ENCODE peak calls at places on chromosomes 5 and 9, in four cellular contexts. F is esophagus squamous epithelium, J is ovary, T is WERI-Rb-1. W is an unnamed sample.

GRCh38 chr9:5817776-5818336 is 15.1 kb downstream of the ERMP1 start:
- DNase-seq in J (no peak), T (no peak), F (no peak), W (peak; percentile 58)

GRCh38 chr5:68332546-68332945 is 117.0 kb downstream of the PIK3R1 start:
- DNase-seq in T (no peak), J (no peak), F (no peak), W (peak; percentile 62)

GRCh38 chr9:38689678-38690077 is 30.3 kb downstream of the FAM240B start:
- DNase-seq in J (peak; percentile 30), T (peak; percentile 44), F (no peak), W (no peak)

GRCh38 chr5:171913987-171914273 is 92.5 kb downstream of the FBXW11 start:
- DNase-seq in T (no peak), F (no peak), J (no peak), W (peak; percentile 41)

GRCh38 chr9:127489471-127490115 is 38.3 kb downstream of the LRSAM1 start:
- DNase-seq in F (no peak), T (peak; percentile 86), J (no peak), W (no peak)

GRCh38 chr5:170641589-170642031 is 137.8 kb downstream of the KCNIP1 start:
- DNase-seq in J (no peak), T (no peak), F (no peak), W (no peak)

GRCh38 chr5:115179959-115180709 is 10.4 kb upstream of the TRIM36 start:
- DNase-seq in F (no peak), T (no peak), J (peak; percentile 35), W (peak; percentile 13)

GRCh38 chr9:128720841-128721486 is 3.0 kb downstream of the ZDHHC12 start:
- DNase-seq in T (no peak), J (no peak), F (no peak), W (no peak)

GRCh38 chr5:142507528-142507927 is 178.4 kb downstream of the FGF1 start:
- DNase-seq in T (no peak), J (no peak), F (no peak), W (peak; percentile 31)

GRCh38 chr9:89919171-89919681 is 314.4 kb downstream of the GADD45G start:
- DNase-seq in F (no peak), J (no peak), T (peak; percentile 88), W (no peak)

GRCh38 chr5:87359106-87359505 is 53.6 kb downstream of the CCNH start:
- DNase-seq in T (no peak), J (no peak), F (no peak), W (no peak)

GRCh38 chr9:3181049-3181953 is 337.4 kb upstream of the PUM3 start:
- DNase-seq in J (peak; percentile 16), T (peak; percentile 62), F (no peak), W (peak; percentile 27)

GRCh38 chr5:95986937-95987520 is 25.4 kb upstream of the ELL2 start:
- DNase-seq in T (no peak), J (no peak), F (no peak), W (no peak)

GRCh38 chr5:10594591-10595210 is 30.8 kb downstream of the ANKRD33B start:
- DNase-seq in J (no peak), F (no peak), T (no peak), W (peak; percentile 72)

GRCh38 chr5:142684508-142685031 is 1.3 kb downstream of the FGF1 start:
- DNase-seq in J (no peak), F (no peak), T (no peak), W (no peak)

GRCh38 chr5:59745422-59745863 is 148.1 kb downstream of the PDE4D start:
- DNase-seq in F (no peak), T (no peak), J (no peak), W (peak; percentile 97)

GRCh38 chr5:54990751-54991349 is 5.5 kb upstream of the ESM1 start:
- DNase-seq in F (no peak), T (no peak), J (no peak), W (peak; percentile 65)

GRCh38 chr5:97554992-97555981 is 372.2 kb upstream of the RIOK2 start:
- DNase-seq in F (no peak), T (no peak), J (no peak), W (peak; percentile 80)

GRCh38 chr9:14424983-14425382 is 111.0 kb upstream of the NFIB start:
- DNase-seq in F (no peak), J (no peak), T (no peak), W (no peak)

GRCh38 chr5:52657231-52657645 is 130.5 kb upstream of the ITGA1 start:
- DNase-seq in J (no peak), F (no peak), T (no peak), W (peak; percentile 65)

GRCh38 chr5:126971455-126972019 is 58.8 kb downstream of the MARCHF3 start:
- DNase-seq in T (peak; percentile 9), F (no peak), J (no peak), W (no peak)

GRCh38 chr5:81359108-81359507 is 34.8 kb downstream of the ACOT12 start:
- DNase-seq in T (no peak), J (no peak), F (no peak), W (no peak)

GRCh38 chr5:150434502-150434901 is 15.0 kb downstream of the RPS14 start:
- DNase-seq in J (no peak), F (no peak), T (peak; percentile 44), W (peak; percentile 73)

GRCh38 chr9:116594552-116594951 is 92.6 kb upstream of the TRIM32 start:
- DNase-seq in F (no peak), J (no peak), T (no peak), W (peak; percentile 95)

GRCh38 chr9:6645153-6646027 is at the start of gene GLDC:
- DNase-seq in F (no peak), T (peak; percentile 89), J (no peak), W (no peak)

GRCh38 chr9:114487607-114488300 is 17.5 kb downstream of the WHRN start:
- DNase-seq in T (peak; percentile 84), J (no peak), F (no peak), W (peak; percentile 69)

GRCh38 chr9:119811030-119811429 is 441.8 kb upstream of the BRINP1 start:
- DNase-seq in T (no peak), J (no peak), F (no peak), W (peak; percentile 85)

GRCh38 chr9:125261501-125262216 is at the start of gene GAPVD1:
- DNase-seq in T (peak; percentile 96), J (peak; percentile 85), F (peak; percentile 35), W (peak; percentile 85)

GRCh38 chr9:34457266-34458012 is 931 bp downstream of the FAM219A start:
- DNase-seq in T (peak; percentile 79), F (no peak), J (peak; percentile 79), W (peak; percentile 73)

GRCh38 chr5:131281868-131282234 is 18.0 kb downstream of the CDC42SE2 start:
- DNase-seq in J (no peak), F (no peak), T (no peak), W (no peak)
- H3K4me3 ChIP-seq in J (no peak overlapping the region), F (peak overlapping the region; percentile 40), T (no peak overlapping the region), W (no peak overlapping the region)

GRCh38 chr9:27165670-27166069 is 56.6 kb downstream of the TEK start:
- DNase-seq in F (no peak), T (no peak), J (no peak), W (no peak)
- TF ChIP-seq CTCF in F (no peak), T (peak; percentile 39), J (no peak), W (no peak)

DNA sequence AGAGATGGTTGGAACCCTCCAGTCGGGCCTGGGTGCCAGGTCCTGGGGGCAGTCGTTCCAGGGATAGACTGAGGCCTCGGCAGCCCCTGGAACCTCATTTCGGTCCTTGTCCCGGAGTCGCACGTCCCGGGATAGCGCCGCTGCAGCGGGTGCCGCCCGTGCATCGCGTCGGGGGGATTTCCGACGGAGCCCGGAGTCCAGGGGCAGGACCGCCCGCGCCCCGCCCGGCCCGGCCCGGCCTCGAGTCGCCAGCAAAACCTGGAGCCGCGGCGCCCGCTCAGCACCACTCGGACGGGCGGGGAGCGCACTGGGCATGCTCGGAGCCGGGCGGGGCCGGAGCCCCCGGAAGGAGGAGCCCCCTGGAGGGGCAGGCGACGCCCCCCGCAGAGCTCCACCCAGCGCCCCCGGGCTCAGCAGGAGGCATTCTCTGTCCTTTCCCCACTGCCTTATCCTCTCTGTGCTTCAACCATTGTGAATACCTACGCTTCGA is 1.6 kb upstream of the PTPN3 start:
- DNase-seq in J (no peak), F (no peak), T (peak; percentile 80), W (peak; percentile 12)
- H3K4me3 ChIP-seq in J (peak overlapping the region; percentile 29), F (peak overlapping the region; percentile 78), T (peak overlapping the region; percentile 23), W (peak overlapping the region; percentile 30)

DNA sequence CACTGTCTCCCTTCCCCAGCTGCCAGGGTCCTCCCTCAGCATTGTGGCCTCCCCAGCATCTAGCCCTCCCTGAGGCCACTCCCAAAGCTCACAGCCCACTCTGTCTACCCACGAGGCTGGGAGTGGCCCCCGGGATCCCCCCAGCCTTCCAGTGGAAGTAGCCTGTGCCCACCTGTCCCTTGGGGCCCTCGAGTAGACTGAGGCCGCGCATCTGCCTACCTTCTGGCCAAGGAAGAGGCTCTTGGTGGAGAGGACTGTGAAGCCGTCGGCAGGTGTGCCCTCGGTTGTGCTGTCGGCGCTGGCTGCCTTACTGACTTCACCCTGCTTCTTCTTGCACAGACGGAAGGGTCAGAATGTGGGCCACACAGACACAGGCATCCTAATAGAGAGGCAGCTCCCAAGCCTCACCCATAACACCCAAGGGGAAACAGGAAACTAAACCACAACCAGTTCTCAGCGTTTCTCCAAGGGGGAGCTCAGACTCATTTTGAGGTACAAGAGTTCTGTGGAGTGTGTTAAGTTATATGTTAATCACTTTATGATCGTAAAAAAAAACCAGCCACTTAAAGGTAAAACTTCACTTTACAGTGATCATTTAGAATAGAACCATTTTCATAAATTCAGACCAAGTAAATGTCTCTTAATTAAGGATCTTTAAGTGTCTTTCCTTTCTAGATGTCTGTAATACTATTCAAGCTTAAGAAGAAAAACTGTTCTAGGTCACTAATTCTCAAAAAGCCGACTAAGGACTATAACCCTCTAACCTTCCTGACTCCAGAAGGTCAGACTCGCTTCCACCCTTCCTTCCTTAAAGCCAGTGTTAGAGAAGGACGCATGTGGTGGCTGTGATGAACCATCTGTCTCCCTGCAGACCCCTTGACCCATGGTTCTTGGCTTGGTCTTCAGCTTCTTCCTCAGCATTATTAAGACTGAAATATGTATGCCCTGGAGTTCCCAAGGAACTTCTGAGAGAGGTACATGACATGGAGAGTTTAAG is 38.5 kb downstream of the MACROH2A1 start:
- DNase-seq in F (no peak), T (no peak), J (no peak), W (no peak)
- TF ChIP-seq CTCF in F (no peak), T (no peak), J (no peak), W (no peak)

GRCh38 chr5:1521054-1521453 is 2.7 kb downstream of the LPCAT1 start:
- DNase-seq in J (no peak), F (no peak), T (peak; percentile 94), W (no peak)
- H3K4me3 ChIP-seq in J (no peak overlapping the region), F (no peak overlapping the region), T (peak overlapping the region; percentile 57), W (no peak overlapping the region)

DNA sequence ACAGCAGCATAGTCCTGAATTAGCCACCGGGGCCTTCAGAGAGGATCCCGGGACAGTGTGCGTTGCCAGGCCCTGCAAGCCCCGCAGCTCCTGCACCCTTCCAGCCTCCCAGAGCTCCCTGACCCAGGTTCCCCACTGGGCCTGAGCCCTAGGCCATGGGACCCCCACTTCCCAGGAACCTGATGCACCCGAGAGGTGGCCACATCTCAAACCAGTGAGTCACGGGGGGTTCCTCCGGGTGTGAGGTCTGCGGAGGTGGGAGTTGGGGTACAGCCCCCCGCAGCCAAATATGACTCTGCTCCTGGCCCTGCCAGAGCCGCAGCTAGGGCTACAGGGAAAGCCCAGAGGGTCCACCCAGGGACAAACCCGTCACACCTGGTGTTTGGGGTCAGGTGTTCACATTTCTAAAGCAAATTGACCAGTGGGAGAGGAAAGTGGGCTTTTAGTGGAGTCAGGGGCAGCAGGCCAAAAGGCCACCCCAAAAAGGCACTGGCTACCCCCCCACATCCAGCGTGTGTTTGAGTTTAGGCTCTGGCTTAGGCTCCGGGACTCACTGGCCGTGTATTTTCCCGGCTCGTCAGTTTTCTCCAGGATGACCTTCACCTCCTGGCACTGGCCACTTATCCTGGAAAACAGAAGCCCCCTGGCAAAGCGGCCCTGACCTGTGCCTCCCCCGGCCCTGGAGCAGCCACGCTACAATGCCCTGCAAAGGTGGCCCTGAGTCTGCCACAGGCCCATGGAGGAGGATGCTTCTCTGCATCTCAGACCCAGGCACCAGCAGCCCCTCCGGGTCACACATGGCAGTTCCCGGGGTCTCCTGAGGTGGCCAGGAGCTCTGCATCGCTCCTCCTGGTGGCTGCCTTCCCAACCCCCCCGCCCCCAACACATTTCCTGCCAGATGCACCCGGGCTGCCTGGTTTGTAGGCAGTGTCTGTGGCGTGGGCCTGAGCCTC is 17.4 kb upstream of the OBP2B start:
- DNase-seq in F (no peak), J (no peak), T (no peak), W (no peak)
- TF ChIP-seq CTCF in F (no peak), J (no peak), T (no peak), W (no peak)

W was measured in fibroblast of mammary gland.